ENCODE peak calls at places on chromosomes 13 and 19, in nine cellular contexts. W, I, S, F, T, Z, C, Q and V are unnamed samples.

GRCh38 chr13:20579193-20579592 is 12.2 kb downstream of the IFT88 start:
- DNase-seq in W (no peak), I (no peak), S (no peak), F (no peak), T (no peak), Z (no peak), C (no peak), Q (no peak), V (no peak)

GRCh38 chr19:19655641-19656343 is 7.7 kb downstream of the ATP13A1 start:
- DNase-seq in W (no peak), I (no peak), S (no peak), F (no peak), T (no peak), Z (no peak), C (no peak), Q (no peak), V (no peak)

GRCh38 chr13:39100996-39101751 is 62.9 kb downstream of the NHLRC3 start:
- DNase-seq in W (no peak), I (no peak), S (no peak), F (no peak), T (no peak), Z (no peak), C (no peak), Q (no peak), V (no peak)

GRCh38 chr19:29671393-29672076 is 6.3 kb downstream of the PLEKHF1 start:
- DNase-seq in W (peak), I (peak), S (peak), F (no peak), T (peak), Z (peak), C (peak), Q (no peak), V (peak)

GRCh38 chr13:102680842-102681725 is 13.8 kb downstream of the METTL21C start:
- DNase-seq in W (no peak), I (no peak), S (no peak), F (no peak), T (no peak), Z (no peak), C (no peak), Q (no peak), V (no peak)

GRCh38 chr13:66716502-66716901 is 513.6 kb downstream of the PCDH9 start:
- DNase-seq in W (no peak), I (no peak), S (no peak), F (no peak), T (no peak), Z (no peak), C (no peak), Q (no peak), V (no peak)

GRCh38 chr19:13861392-13861713 is 15.6 kb upstream of the NANOS3 start:
- DNase-seq in W (no peak), I (no peak), S (no peak), F (no peak), T (no peak), Z (no peak), C (no peak), Q (no peak), V (no peak)

GRCh38 chr13:31119966-31120733 is 41.6 kb downstream of the HSPH1 start:
- DNase-seq in W (no peak), I (no peak), S (no peak), F (no peak), T (no peak), Z (no peak), C (peak), Q (no peak), V (no peak)

GRCh38 chr19:2315818-2316353 is 7.9 kb upstream of the LINGO3 start:
- DNase-seq in W (no peak), I (peak), S (peak), F (peak), T (no peak), Z (no peak), C (no peak), Q (no peak), V (no peak)

GRCh38 chr13:88461272-88462009 is 790.3 kb downstream of the SLITRK5 start:
- DNase-seq in W (no peak), I (no peak), S (no peak), F (no peak), T (no peak), Z (no peak), C (no peak), Q (no peak), V (no peak)

GRCh38 chr13:21625366-21625765 is 21.4 kb upstream of the MICU2 start:
- DNase-seq in W (no peak), I (peak), S (no peak), F (no peak), T (no peak), Z (no peak), C (peak), Q (peak), V (no peak)

GRCh38 chr19:18483119-18483518 is 38.8 kb downstream of the ELL start:
- DNase-seq in W (no peak), I (no peak), S (no peak), F (no peak), T (no peak), Z (no peak), C (peak), Q (no peak), V (no peak)

GRCh38 chr13:37934339-37935191 is 65.0 kb upstream of the TRPC4 start:
- DNase-seq in W (no peak), I (no peak), S (peak), F (no peak), T (no peak), Z (no peak), C (no peak), Q (no peak), V (no peak)

GRCh38 chr19:3573162-3573857 is 566 bp downstream of the HMG20B start:
- DNase-seq in W (no peak), I (no peak), S (peak), F (no peak), T (no peak), Z (no peak), C (no peak), Q (peak), V (no peak)

GRCh38 chr19:48959341-48960239 is 4.9 kb downstream of the BAX start:
- DNase-seq in W (no peak), I (no peak), S (no peak), F (no peak), T (no peak), Z (no peak), C (no peak), Q (no peak), V (no peak)

GRCh38 chr13:75302031-75302430 is 179.9 kb downstream of the TBC1D4 start:
- DNase-seq in W (no peak), I (no peak), S (no peak), F (no peak), T (no peak), Z (no peak), C (no peak), Q (no peak), V (no peak)

GRCh38 chr13:77896536-77896935 is 22.1 kb downstream of the EDNRB start:
- DNase-seq in W (no peak), I (peak), S (no peak), F (peak), T (no peak), Z (no peak), C (peak), Q (no peak), V (no peak)

GRCh38 chr13:25203256-25203794 is 31.2 kb upstream of the AMER2 start:
- DNase-seq in W (no peak), I (no peak), S (no peak), F (peak), T (no peak), Z (no peak), C (no peak), Q (no peak), V (no peak)

GRCh38 chr13:40064154-40064713 is 408.8 kb downstream of the COG6 start:
- DNase-seq in W (no peak), I (no peak), S (no peak), F (no peak), T (no peak), Z (no peak), C (no peak), Q (no peak), V (no peak)